ENCODE peak calls at places on chromosomes 4 and X, in nine cellular contexts. J is NCI-H2081, H is germinal center, A is body of pancreas, O is aorta, C is nephron progenitor cell, T is NCI-H1417, N is SW 1271, P is iPS-NIHi11. Y is an unnamed sample.

GRCh38 chr4:109676886-109677285 is 26.4 kb downstream of the CASP6 start:
- DNase-seq in J (no peak), H (no peak), A (no peak), O (no peak), C (no peak), T (no peak), N (no peak), P (no peak), Y (no peak)

GRCh38 chr4:123232439-123232838 is 164.2 kb upstream of the SPRY1 start:
- DNase-seq in J (no peak), H (no peak), A (no peak), O (no peak), C (no peak), T (no peak), N (no peak), P (no peak), Y (no peak)

GRCh38 chr4:160353548-160353947 is 1250.7 kb downstream of the RAPGEF2 start:
- DNase-seq in J (no peak), H (no peak), A (no peak), O (no peak), C (no peak), T (no peak), N (no peak), P (no peak), Y (no peak)

GRCh38 chr4:176805155-176805554 is 12.4 kb upstream of the VEGFC start:
- DNase-seq in J (no peak), H (no peak), A (no peak), O (no peak), C (no peak), T (no peak), N (no peak), P (no peak), Y (no peak)

GRCh38 chrX:68841251-68842049 is 12.6 kb downstream of the EFNB1 start:
- DNase-seq in J (no peak), H (no peak), A (peak), O (no peak), C (no peak), T (peak), N (no peak), P (no peak), Y (no peak)

GRCh38 chr4:2416564-2417195 is 1.8 kb downstream of the ZFYVE28 start:
- DNase-seq in J (no peak), H (no peak), A (no peak), O (no peak), C (peak), T (no peak), N (no peak), P (no peak), Y (peak)

GRCh38 chrX:16160729-16161128 is 6.6 kb upstream of the MAGEB17 start:
- DNase-seq in J (no peak), H (no peak), A (no peak), O (no peak), C (no peak), T (no peak), N (peak), P (no peak), Y (no peak)

GRCh38 chrX:135557344-135557743 is 36.9 kb downstream of the INTS6L start:
- DNase-seq in J (no peak), H (no peak), A (no peak), O (no peak), C (no peak), T (no peak), N (no peak), P (no peak), Y (no peak)

GRCh38 chr4:76078033-76078613 is 3.6 kb downstream of the ART3 start:
- DNase-seq in J (no peak), H (no peak), A (no peak), O (no peak), C (no peak), T (no peak), N (no peak), P (no peak), Y (no peak)

GRCh38 chr4:25320374-25321172 is 8.0 kb downstream of the ZCCHC4 start:
- DNase-seq in J (no peak), H (no peak), A (no peak), O (no peak), C (no peak), T (no peak), N (no peak), P (no peak), Y (no peak)